ENCODE peak calls at places on chromosomes 16 and 17, in six cellular contexts. One of them, this sample, is unnamed. For H3K4me1, the result is how much of the 10 kb centered on the place peaks cover.

GRCh38 chr17:32805029-32805976 is 71.6 kb downstream of the MYO1D start:
- DNase-seq in tibial nerve: no peak
- DNase-seq in uterus: no peak
- DNase-seq in pancreas: no peak
- DNase-seq in OCI-LY7: no peak
- DNase-seq in left lung: no peak
- DNase-seq in this sample: no peak

GRCh38 chr17:75087182-75087557 is 584 bp upstream of the SLC16A5 start:
- DNase-seq in uterus: no peak
- DNase-seq in pancreas: no peak
- DNase-seq in left lung: no peak
- DNase-seq in tibial nerve: no peak
- DNase-seq in OCI-LY7: no peak
- DNase-seq in this sample: no peak

GRCh38 chr17:82947051-82947991 is 107.5 kb upstream of the ZNF750 start:
- DNase-seq in tibial nerve: no peak
- DNase-seq in uterus: peak
- DNase-seq in OCI-LY7: no peak
- DNase-seq in left lung: no peak
- DNase-seq in pancreas: no peak
- DNase-seq in this sample: no peak

GRCh38 chr16:75252946-75253911 is 1.8 kb upstream of the BCAR1 start:
- DNase-seq in tibial nerve: no peak
- DNase-seq in OCI-LY7: no peak
- DNase-seq in uterus: peak
- DNase-seq in pancreas: no peak
- DNase-seq in left lung: peak
- DNase-seq in this sample: no peak

GRCh38 chr17:77209330-77209748 is 68.6 kb downstream of the SEC14L1 start:
- DNase-seq in tibial nerve: no peak
- DNase-seq in left lung: no peak
- DNase-seq in uterus: no peak
- DNase-seq in OCI-LY7: no peak
- DNase-seq in pancreas: no peak
- DNase-seq in this sample: no peak

GRCh38 chr16:59991171-59991570 is 1257.1 kb upstream of the GOT2 start:
- DNase-seq in uterus: no peak
- DNase-seq in pancreas: no peak
- DNase-seq in left lung: no peak
- DNase-seq in tibial nerve: no peak
- DNase-seq in OCI-LY7: no peak
- DNase-seq in this sample: no peak

GRCh38 chr16:78844028-78844427 is 744.6 kb downstream of the WWOX start:
- DNase-seq in pancreas: no peak
- DNase-seq in OCI-LY7: no peak
- DNase-seq in tibial nerve: no peak
- DNase-seq in left lung: no peak
- DNase-seq in uterus: no peak
- DNase-seq in this sample: no peak

GRCh38 chr17:7586673-7587419 is 3.0 kb downstream of the SOX15 start:
- DNase-seq in pancreas: no peak
- DNase-seq in uterus: no peak
- DNase-seq in left lung: no peak
- DNase-seq in tibial nerve: no peak
- DNase-seq in OCI-LY7: peak
- DNase-seq in this sample: no peak

GRCh38 chr16:20181386-20181785 is 107.7 kb upstream of the GPR139 start:
- DNase-seq in pancreas: no peak
- DNase-seq in OCI-LY7: no peak
- DNase-seq in tibial nerve: no peak
- DNase-seq in uterus: no peak
- DNase-seq in left lung: no peak
- DNase-seq in this sample: no peak

GRCh38 chr17:2909164-2909852 is 113.1 kb downstream of the RAP1GAP2 start:
- DNase-seq in tibial nerve: no peak
- DNase-seq in pancreas: no peak
- DNase-seq in uterus: no peak
- DNase-seq in left lung: no peak
- DNase-seq in OCI-LY7: no peak
- DNase-seq in this sample: no peak

GRCh38 chr16:66486773-66487579 is 59.9 kb downstream of the BEAN1 start:
- DNase-seq in OCI-LY7: no peak
- DNase-seq in uterus: peak
- DNase-seq in tibial nerve: no peak
- DNase-seq in pancreas: no peak
- DNase-seq in left lung: no peak
- DNase-seq in this sample: no peak

GRCh38 chr17:2282297-2282873 is 21.2 kb downstream of the SMG6 start:
- DNase-seq in pancreas: no peak
- DNase-seq in tibial nerve: no peak
- DNase-seq in OCI-LY7: peak
- DNase-seq in left lung: no peak
- DNase-seq in uterus: no peak
- DNase-seq in this sample: no peak

DNA sequence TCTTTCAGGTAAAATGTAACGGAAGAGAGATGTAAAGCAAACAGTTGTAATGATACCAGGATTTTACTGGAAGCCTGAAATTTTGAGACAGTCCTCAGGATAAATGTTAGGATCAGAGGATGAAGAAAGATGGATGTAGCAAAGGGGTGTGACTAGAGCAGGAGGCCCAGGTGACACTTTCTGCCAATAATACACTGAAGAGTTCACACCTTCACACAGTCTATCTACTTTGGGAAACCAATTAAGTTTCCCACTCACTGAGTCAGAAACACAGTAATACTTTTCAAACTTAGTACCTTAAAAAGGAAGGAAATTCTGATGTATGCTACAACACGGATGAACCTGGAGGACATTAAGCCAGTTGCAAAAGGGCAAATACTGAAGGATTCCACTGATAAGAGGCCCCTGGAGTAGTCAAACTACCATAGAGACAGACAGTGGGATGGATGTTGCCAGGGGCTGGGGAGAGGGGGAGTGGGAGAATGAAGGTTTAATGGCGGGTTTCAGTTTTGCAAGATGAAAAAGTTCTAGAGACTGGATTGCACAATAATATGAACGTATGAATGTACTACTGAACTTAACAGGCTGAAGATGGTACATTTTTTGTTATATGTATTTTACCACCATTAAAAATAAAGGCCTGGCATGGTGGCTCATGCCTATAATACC is 62.3 kb downstream of the CYTH1 start:
- DNase-seq in pancreas: no peak
- DNase-seq in tibial nerve: no peak
- DNase-seq in uterus: no peak
- DNase-seq in left lung: no peak
- DNase-seq in OCI-LY7: no peak
- DNase-seq in this sample: no peak
- H3K4me1 ChIP-seq in pancreas: under half
- H3K4me1 ChIP-seq in tibial nerve: half or more
- H3K4me1 ChIP-seq in uterus: under half
- H3K4me1 ChIP-seq in left lung: half or more
- H3K4me1 ChIP-seq in OCI-LY7: half or more
- H3K4me1 ChIP-seq in this sample: half or more

DNA sequence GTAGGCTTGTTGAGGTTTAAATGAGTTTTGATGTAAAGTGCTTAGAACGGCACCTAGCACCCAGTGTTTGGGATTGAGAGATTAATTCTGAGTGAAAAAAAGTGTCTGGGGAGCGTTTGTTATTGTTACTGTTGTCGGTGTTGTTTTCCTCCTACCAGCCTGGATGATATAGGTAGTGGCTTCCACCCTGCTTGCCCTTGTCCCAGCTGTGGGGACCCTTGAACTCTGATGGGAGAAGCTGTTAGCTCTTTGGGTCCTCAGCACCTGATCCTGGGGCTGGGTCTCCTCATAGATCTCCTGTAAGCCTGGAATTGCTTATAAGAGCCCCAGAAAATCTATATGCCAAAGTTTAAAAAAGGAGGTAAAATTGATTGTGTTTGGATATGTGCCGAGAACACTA is 4.9 kb downstream of the FMNL1 start:
- DNase-seq in OCI-LY7: peak
- DNase-seq in pancreas: no peak
- DNase-seq in left lung: no peak
- DNase-seq in tibial nerve: no peak
- DNase-seq in uterus: no peak
- DNase-seq in this sample: no peak
- H3K4me1 ChIP-seq in OCI-LY7: half or more
- H3K4me1 ChIP-seq in pancreas: under half
- H3K4me1 ChIP-seq in left lung: half or more
- H3K4me1 ChIP-seq in tibial nerve: under half
- H3K4me1 ChIP-seq in uterus: under half
- H3K4me1 ChIP-seq in this sample: half or more

GRCh38 chr17:48439473-48439872 is 9.5 kb upstream of the SKAP1 start:
- DNase-seq in uterus: no peak
- DNase-seq in OCI-LY7: peak
- DNase-seq in pancreas: no peak
- DNase-seq in tibial nerve: no peak
- DNase-seq in left lung: no peak
- DNase-seq in this sample: no peak
- H3K4me1 ChIP-seq in uterus: under half
- H3K4me1 ChIP-seq in OCI-LY7: half or more
- H3K4me1 ChIP-seq in pancreas: under half
- H3K4me1 ChIP-seq in tibial nerve: under half
- H3K4me1 ChIP-seq in left lung: under half
- H3K4me1 ChIP-seq in this sample: half or more

GRCh38 chr16:10335681-10336080 is 50.2 kb upstream of the ATF7IP2 start:
- DNase-seq in left lung: no peak
- DNase-seq in OCI-LY7: no peak
- DNase-seq in tibial nerve: no peak
- DNase-seq in pancreas: no peak
- DNase-seq in uterus: no peak
- DNase-seq in this sample: no peak

GRCh38 chr16:10332775-10333174 is 53.1 kb upstream of the ATF7IP2 start:
- DNase-seq in pancreas: no peak
- DNase-seq in tibial nerve: no peak
- DNase-seq in uterus: no peak
- DNase-seq in left lung: no peak
- DNase-seq in OCI-LY7: no peak
- DNase-seq in this sample: no peak

GRCh38 chr16:10326647-10327046 is 59.2 kb upstream of the ATF7IP2 start:
- DNase-seq in uterus: no peak
- DNase-seq in OCI-LY7: no peak
- DNase-seq in tibial nerve: no peak
- DNase-seq in pancreas: no peak
- DNase-seq in left lung: no peak
- DNase-seq in this sample: no peak

GRCh38 chr16:10333321-10334032 is 52.4 kb upstream of the ATF7IP2 start:
- DNase-seq in pancreas: no peak
- DNase-seq in uterus: no peak
- DNase-seq in OCI-LY7: no peak
- DNase-seq in tibial nerve: no peak
- DNase-seq in left lung: no peak
- DNase-seq in this sample: no peak

DNA sequence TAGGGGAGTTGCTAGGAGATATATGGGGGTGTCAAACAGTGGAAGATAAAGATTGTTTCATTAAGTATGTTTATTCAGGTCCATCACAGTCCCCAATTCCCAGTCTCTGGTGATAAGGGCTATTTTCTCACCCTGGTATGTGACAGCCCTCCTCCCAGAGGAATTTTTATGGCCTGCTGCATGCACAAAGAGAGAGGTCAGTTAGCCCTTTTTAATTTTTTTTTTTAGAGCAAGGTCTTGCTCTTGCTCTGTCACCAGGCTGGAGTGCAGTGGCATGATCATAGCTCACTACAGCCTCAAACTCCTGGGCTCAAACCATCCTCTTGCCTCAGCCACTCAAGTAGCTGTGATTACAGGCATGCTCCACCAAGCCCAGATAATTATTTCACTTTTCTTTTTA is 53.6 kb upstream of the ATF7IP2 start:
- DNase-seq in pancreas: no peak
- DNase-seq in tibial nerve: no peak
- DNase-seq in left lung: no peak
- DNase-seq in uterus: no peak
- DNase-seq in OCI-LY7: no peak
- DNase-seq in this sample: no peak
- H3K4me1 ChIP-seq in pancreas: under half
- H3K4me1 ChIP-seq in tibial nerve: under half
- H3K4me1 ChIP-seq in left lung: under half
- H3K4me1 ChIP-seq in uterus: under half
- H3K4me1 ChIP-seq in OCI-LY7: under half
- H3K4me1 ChIP-seq in this sample: under half

This sample was measured in effector memory CD4-positive, alpha-beta T cell.